ENCODE peak calls at places on chromosomes 6 and 20, in seven cellular contexts. One of them, this sample, is unnamed.

GRCh38 chr6:91704531-91704930 is 1117.7 kb upstream of the MAP3K7 start:
- DNase-seq in caudate nucleus: no peak
- DNase-seq in GM04504: no peak
- DNase-seq in NCI-H748 treated with DMSO at 0.1 percent for 48 hours: no peak
- DNase-seq in glomerular endothelial cell: no peak
- DNase-seq in lower lobe of right lung: no peak
- DNase-seq in NCI-H146: no peak
- DNase-seq in this sample: no peak

GRCh38 chr6:150635906-150636514 is 36.3 kb downstream of the PLEKHG1 start:
- DNase-seq in lower lobe of right lung: no peak
- DNase-seq in NCI-H146: peak
- DNase-seq in GM04504: no peak
- DNase-seq in caudate nucleus: no peak
- DNase-seq in glomerular endothelial cell: no peak
- DNase-seq in NCI-H748 treated with DMSO at 0.1 percent for 48 hours: no peak
- DNase-seq in this sample: no peak

GRCh38 chr6:33878541-33878940 is 74.7 kb upstream of the MLN start:
- DNase-seq in glomerular endothelial cell: no peak
- DNase-seq in lower lobe of right lung: no peak
- DNase-seq in caudate nucleus: no peak
- DNase-seq in NCI-H146: peak
- DNase-seq in GM04504: no peak
- DNase-seq in NCI-H748 treated with DMSO at 0.1 percent for 48 hours: peak
- DNase-seq in this sample: peak

GRCh38 chr6:3088446-3088845 is 20.2 kb downstream of the RIPK1 start:
- DNase-seq in lower lobe of right lung: no peak
- DNase-seq in caudate nucleus: no peak
- DNase-seq in glomerular endothelial cell: no peak
- DNase-seq in NCI-H146: no peak
- DNase-seq in NCI-H748 treated with DMSO at 0.1 percent for 48 hours: no peak
- DNase-seq in GM04504: no peak
- DNase-seq in this sample: no peak

GRCh38 chr6:157228421-157229218 is 94.7 kb downstream of the TMEM242 start:
- DNase-seq in GM04504: no peak
- DNase-seq in NCI-H748 treated with DMSO at 0.1 percent for 48 hours: peak
- DNase-seq in NCI-H146: peak
- DNase-seq in lower lobe of right lung: no peak
- DNase-seq in glomerular endothelial cell: no peak
- DNase-seq in caudate nucleus: no peak
- DNase-seq in this sample: peak

GRCh38 chr6:168715643-168716481 is 274.9 kb downstream of the SMOC2 start:
- DNase-seq in NCI-H748 treated with DMSO at 0.1 percent for 48 hours: no peak
- DNase-seq in glomerular endothelial cell: no peak
- DNase-seq in caudate nucleus: no peak
- DNase-seq in GM04504: no peak
- DNase-seq in lower lobe of right lung: no peak
- DNase-seq in NCI-H146: peak
- DNase-seq in this sample: no peak

GRCh38 chr6:125802943-125803377 is 12.2 kb downstream of the NCOA7 start:
- DNase-seq in glomerular endothelial cell: peak
- DNase-seq in NCI-H748 treated with DMSO at 0.1 percent for 48 hours: no peak
- DNase-seq in GM04504: no peak
- DNase-seq in caudate nucleus: no peak
- DNase-seq in lower lobe of right lung: no peak
- DNase-seq in NCI-H146: no peak
- DNase-seq in this sample: no peak

GRCh38 chr6:14882394-14883073 is 363.3 kb upstream of the JARID2 start:
- DNase-seq in GM04504: no peak
- DNase-seq in NCI-H146: no peak
- DNase-seq in caudate nucleus: no peak
- DNase-seq in lower lobe of right lung: no peak
- DNase-seq in NCI-H748 treated with DMSO at 0.1 percent for 48 hours: no peak
- DNase-seq in glomerular endothelial cell: no peak
- DNase-seq in this sample: no peak

GRCh38 chr6:2132416-2132815 is 113.0 kb downstream of the GMDS start:
- DNase-seq in NCI-H748 treated with DMSO at 0.1 percent for 48 hours: no peak
- DNase-seq in glomerular endothelial cell: no peak
- DNase-seq in lower lobe of right lung: no peak
- DNase-seq in GM04504: no peak
- DNase-seq in NCI-H146: no peak
- DNase-seq in caudate nucleus: no peak
- DNase-seq in this sample: no peak

GRCh38 chr6:133939778-133940667 is 13.0 kb upstream of the TBPL1 start:
- DNase-seq in NCI-H748 treated with DMSO at 0.1 percent for 48 hours: no peak
- DNase-seq in glomerular endothelial cell: no peak
- DNase-seq in caudate nucleus: no peak
- DNase-seq in GM04504: no peak
- DNase-seq in NCI-H146: no peak
- DNase-seq in lower lobe of right lung: no peak
- DNase-seq in this sample: no peak

GRCh38 chr6:118881440-118882313 is 12.3 kb upstream of the ASF1A start:
- DNase-seq in GM04504: no peak
- DNase-seq in NCI-H146: no peak
- DNase-seq in glomerular endothelial cell: no peak
- DNase-seq in lower lobe of right lung: no peak
- DNase-seq in caudate nucleus: no peak
- DNase-seq in NCI-H748 treated with DMSO at 0.1 percent for 48 hours: no peak
- DNase-seq in this sample: no peak

GRCh38 chr6:26033942-26034354 is 53.3 kb upstream of the HFE start:
- DNase-seq in NCI-H748 treated with DMSO at 0.1 percent for 48 hours: no peak
- DNase-seq in GM04504: no peak
- DNase-seq in glomerular endothelial cell: no peak
- DNase-seq in lower lobe of right lung: peak
- DNase-seq in caudate nucleus: peak
- DNase-seq in NCI-H146: peak
- DNase-seq in this sample: no peak

GRCh38 chr6:144434308-144434990 is 149.3 kb downstream of the UTRN start:
- DNase-seq in glomerular endothelial cell: peak
- DNase-seq in NCI-H748 treated with DMSO at 0.1 percent for 48 hours: no peak
- DNase-seq in NCI-H146: no peak
- DNase-seq in caudate nucleus: no peak
- DNase-seq in GM04504: peak
- DNase-seq in lower lobe of right lung: no peak
- DNase-seq in this sample: no peak

GRCh38 chr20:35000311-35000921 is 44.7 kb downstream of the MYH7B start:
- DNase-seq in glomerular endothelial cell: no peak
- DNase-seq in caudate nucleus: no peak
- DNase-seq in lower lobe of right lung: no peak
- DNase-seq in NCI-H146: no peak
- DNase-seq in NCI-H748 treated with DMSO at 0.1 percent for 48 hours: no peak
- DNase-seq in GM04504: no peak
- DNase-seq in this sample: no peak

GRCh38 chr6:122673345-122673961 is 63.2 kb downstream of the PKIB start:
- DNase-seq in NCI-H146: no peak
- DNase-seq in caudate nucleus: no peak
- DNase-seq in glomerular endothelial cell: no peak
- DNase-seq in NCI-H748 treated with DMSO at 0.1 percent for 48 hours: no peak
- DNase-seq in lower lobe of right lung: no peak
- DNase-seq in GM04504: no peak
- DNase-seq in this sample: no peak

GRCh38 chr20:17885544-17885943 is 83.0 kb downstream of the SNX5 start:
- DNase-seq in lower lobe of right lung: no peak
- DNase-seq in GM04504: no peak
- DNase-seq in glomerular endothelial cell: no peak
- DNase-seq in caudate nucleus: no peak
- DNase-seq in NCI-H146: no peak
- DNase-seq in NCI-H748 treated with DMSO at 0.1 percent for 48 hours: no peak
- DNase-seq in this sample: no peak

GRCh38 chr20:37600486-37600885 is 72.8 kb upstream of the BLCAP start:
- DNase-seq in lower lobe of right lung: no peak
- DNase-seq in glomerular endothelial cell: no peak
- DNase-seq in NCI-H146: no peak
- DNase-seq in caudate nucleus: no peak
- DNase-seq in GM04504: no peak
- DNase-seq in NCI-H748 treated with DMSO at 0.1 percent for 48 hours: no peak
- DNase-seq in this sample: no peak

GRCh38 chr6:107585815-107586435 is 96.0 kb downstream of the SOBP start:
- DNase-seq in NCI-H748 treated with DMSO at 0.1 percent for 48 hours: peak
- DNase-seq in lower lobe of right lung: no peak
- DNase-seq in NCI-H146: peak
- DNase-seq in GM04504: no peak
- DNase-seq in glomerular endothelial cell: no peak
- DNase-seq in caudate nucleus: no peak
- DNase-seq in this sample: peak

GRCh38 chr6:137039010-137039409 is 5.8 kb downstream of the IL20RA start:
- DNase-seq in NCI-H146: no peak
- DNase-seq in caudate nucleus: no peak
- DNase-seq in glomerular endothelial cell: no peak
- DNase-seq in lower lobe of right lung: no peak
- DNase-seq in GM04504: no peak
- DNase-seq in NCI-H748 treated with DMSO at 0.1 percent for 48 hours: no peak
- DNase-seq in this sample: no peak

GRCh38 chr6:169809386-169809785 is 58.0 kb downstream of the ERMARD start:
- DNase-seq in lower lobe of right lung: no peak
- DNase-seq in glomerular endothelial cell: no peak
- DNase-seq in GM04504: no peak
- DNase-seq in NCI-H146: no peak
- DNase-seq in caudate nucleus: no peak
- DNase-seq in NCI-H748 treated with DMSO at 0.1 percent for 48 hours: no peak
- DNase-seq in this sample: no peak

GRCh38 chr6:52016918-52017748 is 70.3 kb downstream of the PKHD1 start:
- DNase-seq in lower lobe of right lung: no peak
- DNase-seq in GM04504: no peak
- DNase-seq in NCI-H748 treated with DMSO at 0.1 percent for 48 hours: peak
- DNase-seq in NCI-H146: peak
- DNase-seq in glomerular endothelial cell: no peak
- DNase-seq in caudate nucleus: no peak
- DNase-seq in this sample: no peak

GRCh38 chr6:100657678-100658330 is 193.1 kb upstream of the SIM1 start:
- DNase-seq in GM04504: no peak
- DNase-seq in caudate nucleus: no peak
- DNase-seq in glomerular endothelial cell: no peak
- DNase-seq in lower lobe of right lung: no peak
- DNase-seq in NCI-H748 treated with DMSO at 0.1 percent for 48 hours: peak
- DNase-seq in NCI-H146: peak
- DNase-seq in this sample: peak

GRCh38 chr6:56246544-56246940 is 838 bp downstream of the COL21A1 start:
- DNase-seq in lower lobe of right lung: no peak
- DNase-seq in GM04504: no peak
- DNase-seq in caudate nucleus: no peak
- DNase-seq in glomerular endothelial cell: no peak
- DNase-seq in NCI-H146: no peak
- DNase-seq in NCI-H748 treated with DMSO at 0.1 percent for 48 hours: no peak
- DNase-seq in this sample: peak

GRCh38 chr6:116208056-116208785 is 45.7 kb downstream of the TSPYL4 start:
- DNase-seq in NCI-H748 treated with DMSO at 0.1 percent for 48 hours: no peak
- DNase-seq in GM04504: no peak
- DNase-seq in glomerular endothelial cell: no peak
- DNase-seq in NCI-H146: no peak
- DNase-seq in lower lobe of right lung: no peak
- DNase-seq in caudate nucleus: no peak
- DNase-seq in this sample: no peak

GRCh38 chr20:49914310-49915117 is 815 bp downstream of the SPATA2 start:
- DNase-seq in caudate nucleus: peak
- DNase-seq in NCI-H146: peak
- DNase-seq in glomerular endothelial cell: no peak
- DNase-seq in NCI-H748 treated with DMSO at 0.1 percent for 48 hours: no peak
- DNase-seq in lower lobe of right lung: no peak
- DNase-seq in GM04504: no peak
- DNase-seq in this sample: no peak

GRCh38 chr20:16930656-16931055 is 182.5 kb downstream of the OTOR start:
- DNase-seq in glomerular endothelial cell: no peak
- DNase-seq in NCI-H146: no peak
- DNase-seq in NCI-H748 treated with DMSO at 0.1 percent for 48 hours: no peak
- DNase-seq in caudate nucleus: no peak
- DNase-seq in GM04504: no peak
- DNase-seq in lower lobe of right lung: no peak
- DNase-seq in this sample: no peak

GRCh38 chr20:62238569-62239277 is 402 bp downstream of the OSBPL2 start:
- DNase-seq in caudate nucleus: no peak
- DNase-seq in GM04504: no peak
- DNase-seq in lower lobe of right lung: peak
- DNase-seq in glomerular endothelial cell: no peak
- DNase-seq in NCI-H146: peak
- DNase-seq in NCI-H748 treated with DMSO at 0.1 percent for 48 hours: no peak
- DNase-seq in this sample: no peak

GRCh38 chr6:133787122-133787521 is 101.8 kb upstream of the TCF21 start:
- DNase-seq in lower lobe of right lung: no peak
- DNase-seq in NCI-H748 treated with DMSO at 0.1 percent for 48 hours: no peak
- DNase-seq in glomerular endothelial cell: no peak
- DNase-seq in caudate nucleus: no peak
- DNase-seq in GM04504: no peak
- DNase-seq in NCI-H146: no peak
- DNase-seq in this sample: no peak

GRCh38 chr6:21278078-21278790 is 315.3 kb upstream of the SOX4 start:
- DNase-seq in caudate nucleus: no peak
- DNase-seq in lower lobe of right lung: no peak
- DNase-seq in NCI-H146: no peak
- DNase-seq in glomerular endothelial cell: no peak
- DNase-seq in NCI-H748 treated with DMSO at 0.1 percent for 48 hours: no peak
- DNase-seq in GM04504: no peak
- DNase-seq in this sample: no peak

GRCh38 chr20:1423625-1424106 is 30.8 kb upstream of the FKBP1A start:
- DNase-seq in NCI-H748 treated with DMSO at 0.1 percent for 48 hours: no peak
- DNase-seq in lower lobe of right lung: peak
- DNase-seq in NCI-H146: peak
- DNase-seq in glomerular endothelial cell: no peak
- DNase-seq in GM04504: no peak
- DNase-seq in caudate nucleus: no peak
- DNase-seq in this sample: no peak

GRCh38 chr6:166958926-166959861 is 2.8 kb upstream of the RNASET2 start:
- DNase-seq in caudate nucleus: no peak
- DNase-seq in glomerular endothelial cell: no peak
- DNase-seq in lower lobe of right lung: no peak
- DNase-seq in GM04504: no peak
- DNase-seq in NCI-H748 treated with DMSO at 0.1 percent for 48 hours: no peak
- DNase-seq in NCI-H146: no peak
- DNase-seq in this sample: no peak

GRCh38 chr20:15476781-15477180 is 1096.5 kb downstream of the KIF16B start:
- DNase-seq in NCI-H748 treated with DMSO at 0.1 percent for 48 hours: no peak
- DNase-seq in caudate nucleus: no peak
- DNase-seq in GM04504: no peak
- DNase-seq in lower lobe of right lung: no peak
- DNase-seq in NCI-H146: no peak
- DNase-seq in glomerular endothelial cell: no peak
- DNase-seq in this sample: no peak

GRCh38 chr6:169589699-169590257 is 112.1 kb downstream of the WDR27 start:
- DNase-seq in caudate nucleus: no peak
- DNase-seq in GM04504: peak
- DNase-seq in lower lobe of right lung: no peak
- DNase-seq in NCI-H146: no peak
- DNase-seq in glomerular endothelial cell: peak
- DNase-seq in NCI-H748 treated with DMSO at 0.1 percent for 48 hours: no peak
- DNase-seq in this sample: no peak